ENCODE peak calls at places on chromosome 13, in six cellular contexts. One of them, this sample, is unnamed.

GRCh38 chr13:24261566-24261965 is 47.8 kb upstream of the C1QTNF9 start:
- DNase-seq in AG04450: no peak
- DNase-seq in uterus: no peak
- DNase-seq in stomach: no peak
- DNase-seq in fibroblast of pulmonary artery: no peak
- DNase-seq in type B pancreatic cell: no peak
- DNase-seq in this sample: no peak

GRCh38 chr13:46717275-46717674 is 79.7 kb downstream of the ESD start:
- DNase-seq in fibroblast of pulmonary artery: no peak
- DNase-seq in uterus: no peak
- DNase-seq in AG04450: no peak
- DNase-seq in type B pancreatic cell: no peak
- DNase-seq in stomach: no peak
- DNase-seq in this sample: no peak

GRCh38 chr13:74575729-74576125 is 441.5 kb upstream of the KLF12 start:
- DNase-seq in AG04450: no peak
- DNase-seq in uterus: peak; percentile 29
- DNase-seq in fibroblast of pulmonary artery: peak; percentile 60
- DNase-seq in type B pancreatic cell: peak; percentile 77
- DNase-seq in stomach: peak; percentile 50
- DNase-seq in this sample: peak; percentile 3

GRCh38 chr13:80572867-80573266 is 231.9 kb upstream of the SPRY2 start:
- DNase-seq in stomach: no peak
- DNase-seq in type B pancreatic cell: no peak
- DNase-seq in fibroblast of pulmonary artery: no peak
- DNase-seq in AG04450: no peak
- DNase-seq in uterus: no peak
- DNase-seq in this sample: no peak

GRCh38 chr13:68173111-68173510 is 943.0 kb upstream of the PCDH9 start:
- DNase-seq in fibroblast of pulmonary artery: no peak
- DNase-seq in AG04450: no peak
- DNase-seq in uterus: no peak
- DNase-seq in stomach: no peak
- DNase-seq in type B pancreatic cell: no peak
- DNase-seq in this sample: no peak

GRCh38 chr13:65011403-65011802 is 2218.7 kb downstream of the PCDH9 start:
- DNase-seq in type B pancreatic cell: no peak
- DNase-seq in AG04450: no peak
- DNase-seq in stomach: no peak
- DNase-seq in fibroblast of pulmonary artery: no peak
- DNase-seq in uterus: no peak
- DNase-seq in this sample: no peak

GRCh38 chr13:79989251-79989661 is 351.7 kb downstream of the SPRY2 start:
- DNase-seq in uterus: no peak
- DNase-seq in stomach: no peak
- DNase-seq in fibroblast of pulmonary artery: no peak
- DNase-seq in type B pancreatic cell: no peak
- DNase-seq in AG04450: no peak
- DNase-seq in this sample: peak; percentile 80

GRCh38 chr13:113022391-113023216 is 53.6 kb downstream of the MCF2L start:
- DNase-seq in type B pancreatic cell: no peak
- DNase-seq in fibroblast of pulmonary artery: peak; percentile 8
- DNase-seq in AG04450: no peak
- DNase-seq in uterus: no peak
- DNase-seq in stomach: no peak
- DNase-seq in this sample: no peak

GRCh38 chr13:99982741-99983400 is 1.3 kb downstream of the ZIC2 start:
- DNase-seq in type B pancreatic cell: no peak
- DNase-seq in fibroblast of pulmonary artery: no peak
- DNase-seq in AG04450: no peak
- DNase-seq in uterus: no peak
- DNase-seq in stomach: no peak
- DNase-seq in this sample: no peak

GRCh38 chr13:106505295-106505694 is 30.2 kb downstream of the EFNB2 start:
- DNase-seq in type B pancreatic cell: no peak
- DNase-seq in stomach: no peak
- DNase-seq in uterus: no peak
- DNase-seq in AG04450: no peak
- DNase-seq in fibroblast of pulmonary artery: no peak
- DNase-seq in this sample: no peak

GRCh38 chr13:51518847-51519246 is 65.4 kb upstream of the WDFY2 start:
- DNase-seq in fibroblast of pulmonary artery: no peak
- DNase-seq in AG04450: no peak
- DNase-seq in stomach: no peak
- DNase-seq in type B pancreatic cell: no peak
- DNase-seq in uterus: no peak
- DNase-seq in this sample: peak; percentile 61

GRCh38 chr13:32036762-32037161 is 5.2 kb downstream of the FRY start:
- DNase-seq in uterus: no peak
- DNase-seq in stomach: no peak
- DNase-seq in type B pancreatic cell: no peak
- DNase-seq in fibroblast of pulmonary artery: no peak
- DNase-seq in AG04450: no peak
- DNase-seq in this sample: no peak

GRCh38 chr13:113584870-113585671 is 518 bp downstream of the TFDP1 start:
- DNase-seq in AG04450: no peak
- DNase-seq in uterus: no peak
- DNase-seq in fibroblast of pulmonary artery: no peak
- DNase-seq in stomach: peak; percentile 24
- DNase-seq in type B pancreatic cell: peak; percentile 65
- DNase-seq in this sample: no peak

GRCh38 chr13:63107163-63107935 is 1691.7 kb upstream of the PCDH20 start:
- DNase-seq in stomach: no peak
- DNase-seq in fibroblast of pulmonary artery: peak; percentile 14
- DNase-seq in uterus: no peak
- DNase-seq in type B pancreatic cell: no peak
- DNase-seq in AG04450: peak; percentile 16
- DNase-seq in this sample: no peak

GRCh38 chr13:102042746-102043145 is 359.1 kb downstream of the FGF14 start:
- DNase-seq in type B pancreatic cell: no peak
- DNase-seq in AG04450: no peak
- DNase-seq in stomach: no peak
- DNase-seq in uterus: no peak
- DNase-seq in fibroblast of pulmonary artery: no peak
- DNase-seq in this sample: no peak

GRCh38 chr13:93307166-93307565 is 80.6 kb downstream of the GPC6 start:
- DNase-seq in uterus: no peak
- DNase-seq in fibroblast of pulmonary artery: no peak
- DNase-seq in stomach: no peak
- DNase-seq in AG04450: no peak
- DNase-seq in type B pancreatic cell: no peak
- DNase-seq in this sample: no peak

GRCh38 chr13:93304868-93305613 is 78.4 kb downstream of the GPC6 start:
- DNase-seq in uterus: no peak
- DNase-seq in fibroblast of pulmonary artery: no peak
- DNase-seq in stomach: no peak
- DNase-seq in AG04450: no peak
- DNase-seq in type B pancreatic cell: no peak
- DNase-seq in this sample: no peak

GRCh38 chr13:93307651-93308050 is 81.0 kb downstream of the GPC6 start:
- DNase-seq in fibroblast of pulmonary artery: no peak
- DNase-seq in stomach: no peak
- DNase-seq in uterus: no peak
- DNase-seq in type B pancreatic cell: no peak
- DNase-seq in AG04450: no peak
- DNase-seq in this sample: no peak

GRCh38 chr13:93305886-93306285 is 79.3 kb downstream of the GPC6 start:
- DNase-seq in type B pancreatic cell: no peak
- DNase-seq in AG04450: no peak
- DNase-seq in fibroblast of pulmonary artery: no peak
- DNase-seq in uterus: no peak
- DNase-seq in stomach: no peak
- DNase-seq in this sample: no peak

DNA sequence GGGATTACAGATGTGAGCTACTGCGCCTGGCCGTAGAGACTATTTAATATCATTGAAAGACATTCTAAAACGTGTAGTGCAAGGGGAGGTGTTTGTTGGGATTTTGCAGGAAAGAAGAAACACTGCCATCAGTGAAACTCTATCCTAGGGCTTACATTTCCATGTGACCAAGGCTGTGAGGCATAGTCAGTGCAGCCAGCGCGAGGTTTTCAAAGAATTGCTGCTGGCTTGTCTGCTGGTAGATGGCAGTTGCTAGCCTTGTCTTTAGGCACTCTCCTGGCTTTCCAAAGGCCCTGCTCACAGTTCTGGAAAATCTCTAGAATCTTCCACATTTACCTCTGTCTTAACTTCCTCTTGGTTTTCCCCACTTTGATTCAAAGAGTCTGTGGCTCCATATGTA is 77.5 kb downstream of the GPC6 start:
- DNase-seq in AG04450: no peak
- DNase-seq in fibroblast of pulmonary artery: no peak
- DNase-seq in type B pancreatic cell: no peak
- DNase-seq in stomach: no peak
- DNase-seq in uterus: no peak
- DNase-seq in this sample: no peak
- TF ChIP-seq CTCF in AG04450: no peak
- TF ChIP-seq CTCF in fibroblast of pulmonary artery: no peak
- TF ChIP-seq CTCF in type B pancreatic cell: no peak
- TF ChIP-seq CTCF in stomach: no peak
- TF ChIP-seq CTCF in uterus: no peak
- TF ChIP-seq CTCF in this sample: no peak

GRCh38 chr13:20136781-20137703 is 23.8 kb downstream of the GJA3 start:
- DNase-seq in type B pancreatic cell: peak; percentile 68
- DNase-seq in AG04450: no peak
- DNase-seq in uterus: no peak
- DNase-seq in fibroblast of pulmonary artery: peak; percentile 14
- DNase-seq in stomach: peak; percentile 59
- DNase-seq in this sample: no peak
- TF ChIP-seq CTCF in type B pancreatic cell: peak; percentile 52
- TF ChIP-seq CTCF in AG04450: peak; percentile 64
- TF ChIP-seq CTCF in uterus: no peak
- TF ChIP-seq CTCF in fibroblast of pulmonary artery: peak; percentile 50
- TF ChIP-seq CTCF in stomach: peak; percentile 5
- TF ChIP-seq CTCF in this sample: peak; percentile 40

DNA sequence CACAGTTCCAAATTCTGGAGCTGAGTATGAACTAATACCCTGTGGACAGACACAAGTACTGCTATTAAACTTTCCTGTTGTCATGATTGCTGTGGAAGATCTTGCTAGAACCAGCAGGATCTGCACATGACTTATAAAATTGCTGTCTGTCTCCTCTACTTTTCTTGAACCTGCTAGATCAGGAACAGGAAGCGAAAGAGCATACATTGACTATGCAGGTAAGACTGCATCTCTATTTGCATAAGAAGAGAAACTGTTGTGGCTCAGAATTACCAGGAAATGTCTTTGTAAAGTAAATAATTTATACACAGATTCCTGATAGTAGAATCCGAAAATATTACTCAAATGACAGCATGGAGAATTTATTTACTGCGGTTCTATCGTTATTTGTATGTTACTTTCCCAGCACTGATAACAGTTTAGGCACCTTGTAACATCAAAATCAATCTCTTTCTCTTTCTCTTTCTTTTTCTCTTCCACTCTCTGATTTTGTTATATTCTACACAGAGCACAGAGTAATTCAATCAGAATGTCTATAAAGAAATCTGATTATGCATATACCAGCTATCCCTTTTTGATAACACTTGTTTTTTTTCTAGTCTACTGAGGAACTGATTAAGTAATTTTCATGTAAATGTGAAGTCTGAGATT is 226.5 kb downstream of the MYO16 start:
- DNase-seq in uterus: no peak
- DNase-seq in type B pancreatic cell: no peak
- DNase-seq in stomach: no peak
- DNase-seq in AG04450: no peak
- DNase-seq in fibroblast of pulmonary artery: no peak
- DNase-seq in this sample: no peak
- TF ChIP-seq CTCF in uterus: no peak
- TF ChIP-seq CTCF in type B pancreatic cell: no peak
- TF ChIP-seq CTCF in stomach: no peak
- TF ChIP-seq CTCF in AG04450: no peak
- TF ChIP-seq CTCF in fibroblast of pulmonary artery: no peak
- TF ChIP-seq CTCF in this sample: no peak

DNA sequence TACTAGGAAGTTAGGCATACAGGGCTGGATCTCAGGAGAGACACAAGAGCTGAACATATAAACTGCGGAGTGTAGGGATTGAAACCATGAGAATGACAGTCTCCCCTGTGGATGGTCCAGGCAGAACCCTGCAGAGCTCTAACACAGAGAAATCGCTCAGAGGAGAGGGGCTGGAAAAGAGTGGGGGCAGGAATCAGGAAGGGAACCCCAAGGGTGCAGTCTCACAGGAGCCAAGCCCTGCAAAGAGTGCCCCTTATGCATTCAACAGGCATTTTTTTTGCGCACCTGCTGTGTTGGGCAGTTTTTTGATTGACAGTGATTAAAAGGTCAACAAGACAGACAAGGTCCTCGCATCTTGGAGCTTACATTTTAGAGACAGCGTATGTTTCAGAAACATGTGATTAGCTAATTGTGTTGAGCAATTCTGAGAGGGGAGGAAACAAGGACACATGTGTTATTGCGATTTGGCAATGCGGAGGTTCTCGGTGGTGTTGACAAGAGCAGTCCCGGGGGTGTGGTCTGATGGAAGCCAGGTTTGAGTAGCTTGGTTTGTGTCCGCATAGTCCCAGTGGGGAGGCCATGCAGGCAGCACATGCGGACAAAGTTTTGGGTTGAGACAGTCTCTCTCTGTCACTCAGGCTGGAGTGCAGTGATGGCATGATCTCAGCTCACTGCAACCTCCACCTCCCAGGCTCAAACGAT is 182.6 kb upstream of the IRS2 start:
- DNase-seq in AG04450: no peak
- DNase-seq in type B pancreatic cell: no peak
- DNase-seq in stomach: no peak
- DNase-seq in uterus: no peak
- DNase-seq in fibroblast of pulmonary artery: peak; percentile 80
- DNase-seq in this sample: no peak
- TF ChIP-seq CTCF in AG04450: no peak
- TF ChIP-seq CTCF in type B pancreatic cell: no peak
- TF ChIP-seq CTCF in stomach: no peak
- TF ChIP-seq CTCF in uterus: no peak
- TF ChIP-seq CTCF in fibroblast of pulmonary artery: no peak
- TF ChIP-seq CTCF in this sample: no peak

DNA sequence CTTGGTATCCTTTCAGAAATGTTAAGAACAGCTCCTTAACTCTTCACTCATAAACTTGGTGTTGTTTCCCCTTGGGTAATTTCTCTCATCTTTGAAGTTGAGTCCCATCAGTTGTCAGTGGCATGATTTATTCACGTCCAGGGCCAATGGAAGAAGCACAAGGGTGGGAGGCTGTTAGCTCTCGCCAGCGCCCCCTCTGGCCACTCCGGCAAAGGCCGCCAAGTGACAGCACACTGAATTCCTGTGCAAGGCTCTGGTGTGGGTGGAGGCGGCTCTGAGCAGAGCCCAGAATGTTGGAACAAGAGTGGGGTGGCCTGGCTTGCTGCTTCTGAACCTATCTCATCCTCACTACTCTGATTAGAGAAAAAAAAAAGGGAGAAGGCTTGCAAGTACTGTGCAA is 13.1 kb upstream of the MEDAG start:
- DNase-seq in AG04450: no peak
- DNase-seq in type B pancreatic cell: no peak
- DNase-seq in stomach: no peak
- DNase-seq in uterus: peak; percentile 71
- DNase-seq in fibroblast of pulmonary artery: peak; percentile 69
- DNase-seq in this sample: peak; percentile 19
- TF ChIP-seq CTCF in AG04450: peak; percentile 60
- TF ChIP-seq CTCF in type B pancreatic cell: peak; percentile 70
- TF ChIP-seq CTCF in stomach: no peak
- TF ChIP-seq CTCF in uterus: peak; percentile 61
- TF ChIP-seq CTCF in fibroblast of pulmonary artery: peak; percentile 72
- TF ChIP-seq CTCF in this sample: peak; percentile 77